ENCODE peak calls at places on chromosome 7, in nine cellular contexts. One of them, this sample, is unnamed.

GRCh38 chr7:105790996-105791395 is 85.4 kb downstream of the ATXN7L1 start:
- DNase-seq in DMS 273 treated with DMSO at 0.1 percent for 48 hours: no peak
- DNase-seq in ACHN: no peak
- DNase-seq in amniotic stem cell: no peak
- DNase-seq in stimulated activated CD8-positive, alpha-beta memory T cell treated with anti-CD3 and anti-CD28 coated beads, Interleukin-4, amount 100 ng/mL, for 1 hour: no peak
- DNase-seq in SK-N-DZ: no peak
- DNase-seq in NCI-H1105 treated with DMSO at 0.1 percent for 48 hours: no peak
- DNase-seq in RWPE1: peak; percentile 41
- DNase-seq in caudate nucleus: no peak
- DNase-seq in this sample: no peak

GRCh38 chr7:50661345-50662058 is 96.3 kb upstream of the DDC start:
- DNase-seq in DMS 273 treated with DMSO at 0.1 percent for 48 hours: no peak
- DNase-seq in ACHN: no peak
- DNase-seq in amniotic stem cell: no peak
- DNase-seq in stimulated activated CD8-positive, alpha-beta memory T cell treated with anti-CD3 and anti-CD28 coated beads, Interleukin-4, amount 100 ng/mL, for 1 hour: no peak
- DNase-seq in SK-N-DZ: no peak
- DNase-seq in NCI-H1105 treated with DMSO at 0.1 percent for 48 hours: no peak
- DNase-seq in RWPE1: no peak
- DNase-seq in caudate nucleus: peak; percentile 42
- DNase-seq in this sample: no peak

GRCh38 chr7:29496355-29497020 is 67.1 kb upstream of the PRR15 start:
- DNase-seq in DMS 273 treated with DMSO at 0.1 percent for 48 hours: no peak
- DNase-seq in ACHN: no peak
- DNase-seq in amniotic stem cell: no peak
- DNase-seq in stimulated activated CD8-positive, alpha-beta memory T cell treated with anti-CD3 and anti-CD28 coated beads, Interleukin-4, amount 100 ng/mL, for 1 hour: no peak
- DNase-seq in SK-N-DZ: peak; percentile 19
- DNase-seq in NCI-H1105 treated with DMSO at 0.1 percent for 48 hours: peak; percentile 50
- DNase-seq in RWPE1: no peak
- DNase-seq in caudate nucleus: no peak
- DNase-seq in this sample: no peak

GRCh38 chr7:110461621-110462020 is 629.3 kb upstream of the LRRN3 start:
- DNase-seq in DMS 273 treated with DMSO at 0.1 percent for 48 hours: no peak
- DNase-seq in ACHN: no peak
- DNase-seq in amniotic stem cell: no peak
- DNase-seq in stimulated activated CD8-positive, alpha-beta memory T cell treated with anti-CD3 and anti-CD28 coated beads, Interleukin-4, amount 100 ng/mL, for 1 hour: no peak
- DNase-seq in SK-N-DZ: no peak
- DNase-seq in NCI-H1105 treated with DMSO at 0.1 percent for 48 hours: no peak
- DNase-seq in RWPE1: no peak
- DNase-seq in caudate nucleus: no peak
- DNase-seq in this sample: no peak

GRCh38 chr7:126778101-126778500 is 474.6 kb downstream of the GRM8 start:
- DNase-seq in DMS 273 treated with DMSO at 0.1 percent for 48 hours: no peak
- DNase-seq in ACHN: no peak
- DNase-seq in amniotic stem cell: no peak
- DNase-seq in stimulated activated CD8-positive, alpha-beta memory T cell treated with anti-CD3 and anti-CD28 coated beads, Interleukin-4, amount 100 ng/mL, for 1 hour: no peak
- DNase-seq in SK-N-DZ: peak; percentile 5
- DNase-seq in NCI-H1105 treated with DMSO at 0.1 percent for 48 hours: peak; percentile 99
- DNase-seq in RWPE1: no peak
- DNase-seq in caudate nucleus: no peak
- DNase-seq in this sample: peak; percentile 81

GRCh38 chr7:65250697-65251395 is 122.8 kb upstream of the ZNF92 start:
- DNase-seq in DMS 273 treated with DMSO at 0.1 percent for 48 hours: no peak
- DNase-seq in ACHN: no peak
- DNase-seq in amniotic stem cell: no peak
- DNase-seq in stimulated activated CD8-positive, alpha-beta memory T cell treated with anti-CD3 and anti-CD28 coated beads, Interleukin-4, amount 100 ng/mL, for 1 hour: no peak
- DNase-seq in SK-N-DZ: no peak
- DNase-seq in NCI-H1105 treated with DMSO at 0.1 percent for 48 hours: no peak
- DNase-seq in RWPE1: no peak
- DNase-seq in caudate nucleus: no peak
- DNase-seq in this sample: peak; percentile 76

GRCh38 chr7:150363872-150364271 is 4.8 kb upstream of the REPIN1 start:
- DNase-seq in DMS 273 treated with DMSO at 0.1 percent for 48 hours: no peak
- DNase-seq in ACHN: no peak
- DNase-seq in amniotic stem cell: no peak
- DNase-seq in stimulated activated CD8-positive, alpha-beta memory T cell treated with anti-CD3 and anti-CD28 coated beads, Interleukin-4, amount 100 ng/mL, for 1 hour: no peak
- DNase-seq in SK-N-DZ: no peak
- DNase-seq in NCI-H1105 treated with DMSO at 0.1 percent for 48 hours: no peak
- DNase-seq in RWPE1: no peak
- DNase-seq in caudate nucleus: no peak
- DNase-seq in this sample: no peak

GRCh38 chr7:130938661-130939060 is 204.7 kb upstream of the KLF14 start:
- DNase-seq in DMS 273 treated with DMSO at 0.1 percent for 48 hours: no peak
- DNase-seq in ACHN: no peak
- DNase-seq in amniotic stem cell: no peak
- DNase-seq in stimulated activated CD8-positive, alpha-beta memory T cell treated with anti-CD3 and anti-CD28 coated beads, Interleukin-4, amount 100 ng/mL, for 1 hour: no peak
- DNase-seq in SK-N-DZ: no peak
- DNase-seq in NCI-H1105 treated with DMSO at 0.1 percent for 48 hours: no peak
- DNase-seq in RWPE1: no peak
- DNase-seq in caudate nucleus: no peak
- DNase-seq in this sample: no peak

GRCh38 chr7:116571552-116571951 is 46.7 kb downstream of the CAV1 start:
- DNase-seq in DMS 273 treated with DMSO at 0.1 percent for 48 hours: no peak
- DNase-seq in ACHN: no peak
- DNase-seq in amniotic stem cell: no peak
- DNase-seq in stimulated activated CD8-positive, alpha-beta memory T cell treated with anti-CD3 and anti-CD28 coated beads, Interleukin-4, amount 100 ng/mL, for 1 hour: no peak
- DNase-seq in SK-N-DZ: no peak
- DNase-seq in NCI-H1105 treated with DMSO at 0.1 percent for 48 hours: no peak
- DNase-seq in RWPE1: peak; percentile 30
- DNase-seq in caudate nucleus: no peak
- DNase-seq in this sample: no peak

GRCh38 chr7:27179503-27180430 is 5.3 kb downstream of the HOXA11 start:
- DNase-seq in DMS 273 treated with DMSO at 0.1 percent for 48 hours: no peak
- DNase-seq in ACHN: peak; percentile 93
- DNase-seq in amniotic stem cell: no peak
- DNase-seq in stimulated activated CD8-positive, alpha-beta memory T cell treated with anti-CD3 and anti-CD28 coated beads, Interleukin-4, amount 100 ng/mL, for 1 hour: no peak
- DNase-seq in SK-N-DZ: peak; percentile 36
- DNase-seq in NCI-H1105 treated with DMSO at 0.1 percent for 48 hours: no peak
- DNase-seq in RWPE1: peak; percentile 84
- DNase-seq in caudate nucleus: no peak
- DNase-seq in this sample: no peak

GRCh38 chr7:44814956-44815355 is 18.5 kb downstream of the PPIA start:
- DNase-seq in DMS 273 treated with DMSO at 0.1 percent for 48 hours: no peak
- DNase-seq in ACHN: no peak
- DNase-seq in amniotic stem cell: no peak
- DNase-seq in stimulated activated CD8-positive, alpha-beta memory T cell treated with anti-CD3 and anti-CD28 coated beads, Interleukin-4, amount 100 ng/mL, for 1 hour: no peak
- DNase-seq in SK-N-DZ: no peak
- DNase-seq in NCI-H1105 treated with DMSO at 0.1 percent for 48 hours: no peak
- DNase-seq in RWPE1: no peak
- DNase-seq in caudate nucleus: no peak
- DNase-seq in this sample: no peak

GRCh38 chr7:1669954-1670893 is at the start of gene ELFN1:
- DNase-seq in DMS 273 treated with DMSO at 0.1 percent for 48 hours: peak; percentile 43
- DNase-seq in ACHN: no peak
- DNase-seq in amniotic stem cell: no peak
- DNase-seq in stimulated activated CD8-positive, alpha-beta memory T cell treated with anti-CD3 and anti-CD28 coated beads, Interleukin-4, amount 100 ng/mL, for 1 hour: no peak
- DNase-seq in SK-N-DZ: peak; percentile 93
- DNase-seq in NCI-H1105 treated with DMSO at 0.1 percent for 48 hours: peak; percentile 54
- DNase-seq in RWPE1: no peak
- DNase-seq in caudate nucleus: no peak
- DNase-seq in this sample: no peak

GRCh38 chr7:130441408-130441854 is 615 bp upstream of the CEP41 start:
- DNase-seq in DMS 273 treated with DMSO at 0.1 percent for 48 hours: peak; percentile 71
- DNase-seq in ACHN: no peak
- DNase-seq in amniotic stem cell: no peak
- DNase-seq in stimulated activated CD8-positive, alpha-beta memory T cell treated with anti-CD3 and anti-CD28 coated beads, Interleukin-4, amount 100 ng/mL, for 1 hour: no peak
- DNase-seq in SK-N-DZ: peak; percentile 38
- DNase-seq in NCI-H1105 treated with DMSO at 0.1 percent for 48 hours: peak; percentile 98
- DNase-seq in RWPE1: no peak
- DNase-seq in caudate nucleus: peak; percentile 61
- DNase-seq in this sample: peak; percentile 85

GRCh38 chr7:154987571-154987970 is 15.4 kb downstream of the PAXIP1 start:
- DNase-seq in DMS 273 treated with DMSO at 0.1 percent for 48 hours: no peak
- DNase-seq in ACHN: no peak
- DNase-seq in amniotic stem cell: no peak
- DNase-seq in stimulated activated CD8-positive, alpha-beta memory T cell treated with anti-CD3 and anti-CD28 coated beads, Interleukin-4, amount 100 ng/mL, for 1 hour: no peak
- DNase-seq in SK-N-DZ: no peak
- DNase-seq in NCI-H1105 treated with DMSO at 0.1 percent for 48 hours: no peak
- DNase-seq in RWPE1: no peak
- DNase-seq in caudate nucleus: no peak
- DNase-seq in this sample: no peak

GRCh38 chr7:55205124-55205955 is 159.8 kb upstream of the LANCL2 start:
- DNase-seq in DMS 273 treated with DMSO at 0.1 percent for 48 hours: no peak
- DNase-seq in ACHN: no peak
- DNase-seq in amniotic stem cell: no peak
- DNase-seq in stimulated activated CD8-positive, alpha-beta memory T cell treated with anti-CD3 and anti-CD28 coated beads, Interleukin-4, amount 100 ng/mL, for 1 hour: no peak
- DNase-seq in SK-N-DZ: no peak
- DNase-seq in NCI-H1105 treated with DMSO at 0.1 percent for 48 hours: no peak
- DNase-seq in RWPE1: no peak
- DNase-seq in caudate nucleus: no peak
- DNase-seq in this sample: no peak

GRCh38 chr7:12712236-12712635 is 24.8 kb downstream of the ARL4A start:
- DNase-seq in DMS 273 treated with DMSO at 0.1 percent for 48 hours: no peak
- DNase-seq in ACHN: no peak
- DNase-seq in amniotic stem cell: no peak
- DNase-seq in stimulated activated CD8-positive, alpha-beta memory T cell treated with anti-CD3 and anti-CD28 coated beads, Interleukin-4, amount 100 ng/mL, for 1 hour: no peak
- DNase-seq in SK-N-DZ: no peak
- DNase-seq in NCI-H1105 treated with DMSO at 0.1 percent for 48 hours: peak; percentile 86
- DNase-seq in RWPE1: no peak
- DNase-seq in caudate nucleus: no peak
- DNase-seq in this sample: no peak

GRCh38 chr7:111697771-111698170 is 135.5 kb upstream of the IMMP2L start:
- DNase-seq in DMS 273 treated with DMSO at 0.1 percent for 48 hours: no peak
- DNase-seq in ACHN: no peak
- DNase-seq in amniotic stem cell: no peak
- DNase-seq in stimulated activated CD8-positive, alpha-beta memory T cell treated with anti-CD3 and anti-CD28 coated beads, Interleukin-4, amount 100 ng/mL, for 1 hour: no peak
- DNase-seq in SK-N-DZ: no peak
- DNase-seq in NCI-H1105 treated with DMSO at 0.1 percent for 48 hours: no peak
- DNase-seq in RWPE1: no peak
- DNase-seq in caudate nucleus: no peak
- DNase-seq in this sample: no peak

GRCh38 chr7:158910254-158911053 is 54.1 kb downstream of the DYNC2I1 start:
- DNase-seq in DMS 273 treated with DMSO at 0.1 percent for 48 hours: no peak
- DNase-seq in ACHN: no peak
- DNase-seq in amniotic stem cell: no peak
- DNase-seq in stimulated activated CD8-positive, alpha-beta memory T cell treated with anti-CD3 and anti-CD28 coated beads, Interleukin-4, amount 100 ng/mL, for 1 hour: no peak
- DNase-seq in SK-N-DZ: no peak
- DNase-seq in NCI-H1105 treated with DMSO at 0.1 percent for 48 hours: no peak
- DNase-seq in RWPE1: no peak
- DNase-seq in caudate nucleus: no peak
- DNase-seq in this sample: no peak

GRCh38 chr7:131471605-131472004 is 84.8 kb downstream of the PODXL start:
- DNase-seq in DMS 273 treated with DMSO at 0.1 percent for 48 hours: no peak
- DNase-seq in ACHN: no peak
- DNase-seq in amniotic stem cell: no peak
- DNase-seq in stimulated activated CD8-positive, alpha-beta memory T cell treated with anti-CD3 and anti-CD28 coated beads, Interleukin-4, amount 100 ng/mL, for 1 hour: no peak
- DNase-seq in SK-N-DZ: no peak
- DNase-seq in NCI-H1105 treated with DMSO at 0.1 percent for 48 hours: no peak
- DNase-seq in RWPE1: no peak
- DNase-seq in caudate nucleus: no peak
- DNase-seq in this sample: no peak

GRCh38 chr7:138009350-138009653 is 7.4 kb upstream of the CREB3L2 start:
- DNase-seq in DMS 273 treated with DMSO at 0.1 percent for 48 hours: no peak
- DNase-seq in ACHN: no peak
- DNase-seq in amniotic stem cell: no peak
- DNase-seq in stimulated activated CD8-positive, alpha-beta memory T cell treated with anti-CD3 and anti-CD28 coated beads, Interleukin-4, amount 100 ng/mL, for 1 hour: no peak
- DNase-seq in SK-N-DZ: no peak
- DNase-seq in NCI-H1105 treated with DMSO at 0.1 percent for 48 hours: no peak
- DNase-seq in RWPE1: no peak
- DNase-seq in caudate nucleus: no peak
- DNase-seq in this sample: no peak

GRCh38 chr7:37105119-37105518 is 343.5 kb downstream of the ELMO1 start:
- DNase-seq in DMS 273 treated with DMSO at 0.1 percent for 48 hours: no peak
- DNase-seq in ACHN: no peak
- DNase-seq in amniotic stem cell: no peak
- DNase-seq in stimulated activated CD8-positive, alpha-beta memory T cell treated with anti-CD3 and anti-CD28 coated beads, Interleukin-4, amount 100 ng/mL, for 1 hour: no peak
- DNase-seq in SK-N-DZ: no peak
- DNase-seq in NCI-H1105 treated with DMSO at 0.1 percent for 48 hours: no peak
- DNase-seq in RWPE1: no peak
- DNase-seq in caudate nucleus: no peak
- DNase-seq in this sample: no peak

GRCh38 chr7:149683898-149684297 is 89.5 kb downstream of the ZNF467 start:
- DNase-seq in DMS 273 treated with DMSO at 0.1 percent for 48 hours: no peak
- DNase-seq in ACHN: no peak
- DNase-seq in amniotic stem cell: no peak
- DNase-seq in stimulated activated CD8-positive, alpha-beta memory T cell treated with anti-CD3 and anti-CD28 coated beads, Interleukin-4, amount 100 ng/mL, for 1 hour: no peak
- DNase-seq in SK-N-DZ: no peak
- DNase-seq in NCI-H1105 treated with DMSO at 0.1 percent for 48 hours: no peak
- DNase-seq in RWPE1: no peak
- DNase-seq in caudate nucleus: no peak
- DNase-seq in this sample: no peak